ENCODE peak calls at places on chromosomes 13 and 19, in eight cellular contexts. One of them, this sample, is unnamed.
A peak's percentile ranks its signal among the peaks of the same experiment; 100 is the strongest.

GRCh38 chr19:17893766-17894165 is 22.0 kb downstream of the SLC5A5 start:
- DNase-seq in adrenal gland: no peak
- DNase-seq in tibial nerve: no peak
- DNase-seq in IMR-90: no peak
- DNase-seq in H1: no peak
- DNase-seq in right lobe of liver: no peak
- DNase-seq in upper lobe of left lung: no peak
- DNase-seq in body of pancreas: no peak
- DNase-seq in this sample: no peak

GRCh38 chr19:47495478-47496372 is 11.7 kb upstream of the KPTN start:
- DNase-seq in body of pancreas: no peak
- DNase-seq in adrenal gland: no peak
- DNase-seq in tibial nerve: no peak
- DNase-seq in upper lobe of left lung: no peak
- DNase-seq in IMR-90: no peak
- DNase-seq in right lobe of liver: no peak
- DNase-seq in H1: no peak
- DNase-seq in this sample: no peak

GRCh38 chr19:35059006-35059798 is 17.7 kb downstream of the HPN start:
- DNase-seq in right lobe of liver: peak; percentile 56
- DNase-seq in H1: no peak
- DNase-seq in tibial nerve: no peak
- DNase-seq in IMR-90: no peak
- DNase-seq in body of pancreas: no peak
- DNase-seq in adrenal gland: no peak
- DNase-seq in upper lobe of left lung: no peak
- DNase-seq in this sample: no peak

GRCh38 chr13:113411216-113412023 is 41.9 kb downstream of the ADPRHL1 start:
- DNase-seq in IMR-90: peak; percentile 99
- DNase-seq in tibial nerve: no peak
- DNase-seq in H1: no peak
- DNase-seq in adrenal gland: no peak
- DNase-seq in upper lobe of left lung: peak; percentile 47
- DNase-seq in right lobe of liver: no peak
- DNase-seq in body of pancreas: peak; percentile 46
- DNase-seq in this sample: peak; percentile 99

GRCh38 chr13:79936368-79937136 is 404.4 kb downstream of the SPRY2 start:
- DNase-seq in IMR-90: peak; percentile 100
- DNase-seq in H1: no peak
- DNase-seq in right lobe of liver: no peak
- DNase-seq in upper lobe of left lung: no peak
- DNase-seq in body of pancreas: peak; percentile 64
- DNase-seq in adrenal gland: no peak
- DNase-seq in tibial nerve: no peak
- DNase-seq in this sample: no peak

GRCh38 chr13:20714563-20715339 is 11.3 kb downstream of the IL17D start:
- DNase-seq in upper lobe of left lung: peak; percentile 46
- DNase-seq in adrenal gland: no peak
- DNase-seq in H1: no peak
- DNase-seq in right lobe of liver: peak; percentile 74
- DNase-seq in body of pancreas: peak; percentile 39
- DNase-seq in tibial nerve: peak; percentile 59
- DNase-seq in IMR-90: peak; percentile 49
- DNase-seq in this sample: peak; percentile 78

GRCh38 chr19:29672933-29673336 is 7.7 kb downstream of the PLEKHF1 start:
- DNase-seq in body of pancreas: peak; percentile 45
- DNase-seq in tibial nerve: no peak
- DNase-seq in IMR-90: no peak
- DNase-seq in upper lobe of left lung: no peak
- DNase-seq in right lobe of liver: no peak
- DNase-seq in H1: no peak
- DNase-seq in adrenal gland: no peak
- DNase-seq in this sample: no peak

GRCh38 chr13:43229506-43229905 is 206.1 kb downstream of the DNAJC15 start:
- DNase-seq in upper lobe of left lung: no peak
- DNase-seq in tibial nerve: no peak
- DNase-seq in body of pancreas: no peak
- DNase-seq in H1: no peak
- DNase-seq in IMR-90: peak; percentile 87
- DNase-seq in right lobe of liver: no peak
- DNase-seq in adrenal gland: no peak
- DNase-seq in this sample: no peak

GRCh38 chr19:43408043-43408442 is 6.6 kb upstream of the TEX101 start:
- DNase-seq in tibial nerve: no peak
- DNase-seq in right lobe of liver: no peak
- DNase-seq in H1: no peak
- DNase-seq in upper lobe of left lung: peak; percentile 80
- DNase-seq in body of pancreas: no peak
- DNase-seq in IMR-90: no peak
- DNase-seq in adrenal gland: no peak
- DNase-seq in this sample: no peak

GRCh38 chr19:53795019-53795418 is 29.1 kb downstream of the NLRP12 start:
- DNase-seq in adrenal gland: no peak
- DNase-seq in IMR-90: no peak
- DNase-seq in tibial nerve: no peak
- DNase-seq in H1: no peak
- DNase-seq in body of pancreas: no peak
- DNase-seq in right lobe of liver: no peak
- DNase-seq in upper lobe of left lung: no peak
- DNase-seq in this sample: no peak

GRCh38 chr19:2332341-2333026 is 4.0 kb downstream of the SPPL2B start:
- DNase-seq in right lobe of liver: no peak
- DNase-seq in IMR-90: no peak
- DNase-seq in upper lobe of left lung: no peak
- DNase-seq in tibial nerve: no peak
- DNase-seq in H1: no peak
- DNase-seq in body of pancreas: no peak
- DNase-seq in adrenal gland: peak; percentile 62
- DNase-seq in this sample: peak; percentile 52

GRCh38 chr19:1847684-1848398 is 442 bp downstream of the REXO1 start:
- DNase-seq in upper lobe of left lung: peak; percentile 90
- DNase-seq in IMR-90: peak; percentile 40
- DNase-seq in body of pancreas: no peak
- DNase-seq in H1: no peak
- DNase-seq in right lobe of liver: peak; percentile 67
- DNase-seq in tibial nerve: no peak
- DNase-seq in adrenal gland: no peak
- DNase-seq in this sample: no peak

GRCh38 chr13:110471156-110471832 is 90.2 kb downstream of the RAB20 start:
- DNase-seq in right lobe of liver: no peak
- DNase-seq in upper lobe of left lung: no peak
- DNase-seq in IMR-90: no peak
- DNase-seq in body of pancreas: peak; percentile 43
- DNase-seq in adrenal gland: peak; percentile 65
- DNase-seq in H1: no peak
- DNase-seq in tibial nerve: no peak
- DNase-seq in this sample: no peak

GRCh38 chr13:43686557-43686956 is 100.2 kb downstream of the ENOX1 start:
- DNase-seq in H1: no peak
- DNase-seq in upper lobe of left lung: no peak
- DNase-seq in right lobe of liver: no peak
- DNase-seq in IMR-90: peak; percentile 93
- DNase-seq in adrenal gland: peak; percentile 84
- DNase-seq in body of pancreas: peak; percentile 42
- DNase-seq in tibial nerve: no peak
- DNase-seq in this sample: peak; percentile 7

GRCh38 chr13:49789961-49790360 is 2.5 kb downstream of the KPNA3 start:
- DNase-seq in body of pancreas: no peak
- DNase-seq in H1: no peak
- DNase-seq in upper lobe of left lung: no peak
- DNase-seq in tibial nerve: no peak
- DNase-seq in right lobe of liver: no peak
- DNase-seq in IMR-90: no peak
- DNase-seq in adrenal gland: no peak
- DNase-seq in this sample: no peak

GRCh38 chr13:49791214-49791752 is 1.2 kb downstream of the KPNA3 start:
- DNase-seq in H1: no peak
- DNase-seq in right lobe of liver: no peak
- DNase-seq in upper lobe of left lung: no peak
- DNase-seq in IMR-90: peak; percentile 35
- DNase-seq in tibial nerve: no peak
- DNase-seq in adrenal gland: no peak
- DNase-seq in body of pancreas: peak; percentile 55
- DNase-seq in this sample: no peak

GRCh38 chr13:49791753-49792549 is 531 bp downstream of the KPNA3 start:
- DNase-seq in tibial nerve: no peak
- DNase-seq in body of pancreas: peak; percentile 32
- DNase-seq in H1: no peak
- DNase-seq in upper lobe of left lung: peak; percentile 93
- DNase-seq in right lobe of liver: peak; percentile 73
- DNase-seq in adrenal gland: peak; percentile 74
- DNase-seq in IMR-90: peak; percentile 36
- DNase-seq in this sample: peak; percentile 39

DNA sequence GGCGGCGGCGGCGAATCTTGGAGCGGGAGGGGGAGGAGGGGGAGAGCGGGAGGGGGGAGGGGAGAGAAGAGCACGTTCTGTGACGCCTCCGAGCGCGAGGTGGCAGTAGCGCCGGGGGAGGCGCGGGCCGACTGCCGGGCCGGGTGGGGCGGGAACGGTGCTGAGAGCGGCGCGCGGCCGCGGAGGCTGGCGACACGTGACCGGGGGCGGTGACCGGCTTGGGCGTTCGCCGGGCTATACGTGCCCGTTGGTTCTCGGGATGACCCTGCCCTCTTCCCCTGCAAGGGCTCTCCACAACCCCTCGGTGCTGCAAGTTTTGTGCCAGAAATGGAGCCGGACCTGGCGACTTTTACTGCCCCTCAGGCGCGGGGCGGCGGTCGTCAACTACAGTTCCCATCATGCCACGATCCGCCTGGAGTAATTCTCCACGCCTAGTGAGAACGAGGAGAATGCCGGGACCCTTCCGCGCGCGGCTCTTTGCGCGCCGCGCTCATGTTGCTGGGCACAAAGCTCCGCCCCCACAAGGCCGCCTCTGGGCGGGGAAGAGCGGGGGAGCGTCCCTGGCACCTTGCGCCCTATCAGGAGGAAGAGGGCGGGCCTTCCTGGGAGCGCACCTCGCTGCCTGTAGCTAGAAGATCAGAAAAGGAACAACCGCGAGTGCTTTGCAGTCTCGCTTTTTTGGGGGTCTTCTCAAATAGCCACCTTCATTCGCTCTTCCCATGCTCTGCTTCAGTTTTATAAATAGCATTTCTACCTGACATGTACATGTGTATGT is at the start of gene KPNA3:
- DNase-seq in body of pancreas: peak; percentile 97
- DNase-seq in adrenal gland: peak; percentile 98
- DNase-seq in tibial nerve: peak; percentile 91
- DNase-seq in H1: peak; percentile 81
- DNase-seq in right lobe of liver: peak; percentile 98
- DNase-seq in upper lobe of left lung: peak; percentile 99
- DNase-seq in IMR-90: peak; percentile 96
- DNase-seq in this sample: peak; percentile 93
- TF ChIP-seq POLR2A in body of pancreas: peak; percentile 84
- TF ChIP-seq POLR2A in adrenal gland: peak; percentile 63
- TF ChIP-seq POLR2A in tibial nerve: peak; percentile 51
- TF ChIP-seq POLR2A in H1: peak; percentile 94
- TF ChIP-seq POLR2A in right lobe of liver: peak; percentile 86
- TF ChIP-seq POLR2A in upper lobe of left lung: peak; percentile 85
- TF ChIP-seq POLR2A in IMR-90: no peak
- TF ChIP-seq POLR2A in this sample: peak; percentile 89

DNA sequence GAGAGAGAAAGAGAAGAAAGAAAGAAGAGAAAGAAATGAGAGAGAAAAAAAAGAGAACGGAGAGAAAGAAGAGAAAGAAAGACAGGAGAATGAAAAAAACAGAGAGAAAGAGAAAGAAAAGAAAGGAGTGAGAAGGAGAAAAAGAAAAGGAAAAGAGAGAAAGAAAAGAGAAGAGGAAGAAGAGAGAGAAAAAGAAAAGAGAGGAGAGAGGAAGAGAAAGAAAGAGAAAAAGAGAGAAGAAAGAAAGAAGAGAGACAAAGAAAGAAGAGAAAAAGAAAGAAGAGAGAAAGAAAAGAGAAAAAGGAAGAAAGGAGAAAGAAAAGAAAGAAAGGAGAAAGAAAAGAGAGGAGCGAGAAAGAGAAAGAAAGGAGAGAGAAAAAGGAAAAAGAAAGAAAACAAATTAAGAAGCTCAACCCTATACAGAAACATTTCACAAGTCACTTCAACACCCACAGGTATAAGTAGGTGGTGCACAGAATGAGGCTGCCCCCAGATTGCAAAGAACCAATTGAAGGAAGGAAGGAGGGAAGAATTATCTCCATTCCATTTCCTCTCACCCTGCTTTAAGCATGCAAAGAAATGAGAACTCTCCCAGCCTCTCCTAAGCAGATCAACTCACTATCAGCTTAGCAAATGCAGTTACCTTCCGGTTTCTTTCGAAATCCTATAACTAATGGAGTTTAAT is 98.8 kb upstream of the CACNA1A start:
- DNase-seq in tibial nerve: no peak
- DNase-seq in H1: no peak
- DNase-seq in body of pancreas: no peak
- DNase-seq in adrenal gland: no peak
- DNase-seq in upper lobe of left lung: no peak
- DNase-seq in IMR-90: no peak
- DNase-seq in right lobe of liver: no peak
- DNase-seq in this sample: no peak
- TF ChIP-seq CTCF in tibial nerve: no peak
- TF ChIP-seq CTCF in H1: no peak
- TF ChIP-seq CTCF in body of pancreas: no peak
- TF ChIP-seq CTCF in adrenal gland: no peak
- TF ChIP-seq CTCF in upper lobe of left lung: no peak
- TF ChIP-seq CTCF in IMR-90: no peak
- TF ChIP-seq CTCF in right lobe of liver: no peak
- TF ChIP-seq CTCF in this sample: no peak

DNA sequence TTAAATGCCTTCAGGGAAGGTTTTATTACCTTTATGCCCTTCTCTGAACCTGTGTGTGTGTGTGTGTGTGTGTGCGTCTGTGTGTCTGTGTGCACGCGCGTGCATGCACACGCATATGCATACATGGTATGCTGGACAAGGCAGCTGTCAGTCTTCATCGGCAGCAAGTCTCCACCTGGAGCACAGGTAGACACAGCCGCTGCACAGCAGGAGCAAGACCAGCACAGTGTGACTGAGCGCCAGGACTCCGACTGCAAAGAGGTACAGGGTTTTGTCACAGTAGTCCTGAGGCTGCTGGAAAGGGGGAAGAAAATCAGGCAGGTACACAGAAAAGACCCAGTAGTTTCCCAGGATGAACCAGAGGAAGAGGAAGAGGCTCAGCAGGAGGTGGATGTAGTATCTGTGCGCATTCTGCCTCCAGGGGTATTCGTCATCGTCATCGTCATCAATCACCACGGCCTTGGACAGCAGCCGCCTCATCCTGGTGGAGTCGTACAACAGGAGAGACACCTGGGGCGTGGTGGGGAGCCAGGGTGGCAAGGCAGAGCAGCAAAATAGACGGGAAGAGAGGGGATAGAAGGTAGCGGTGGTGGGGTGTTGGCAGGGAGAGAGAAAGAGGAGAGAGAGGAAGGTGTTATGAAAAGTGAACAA is 12.8 kb upstream of the DHRS12 start:
- DNase-seq in adrenal gland: no peak
- DNase-seq in IMR-90: no peak
- DNase-seq in H1: no peak
- DNase-seq in tibial nerve: no peak
- DNase-seq in right lobe of liver: no peak
- DNase-seq in body of pancreas: no peak
- DNase-seq in upper lobe of left lung: no peak
- DNase-seq in this sample: no peak
- H3K4me1 ChIP-seq in adrenal gland: no peaks in the 10 kb centered on the region
- H3K4me1 ChIP-seq in IMR-90: no peaks in the 10 kb centered on the region
- H3K4me1 ChIP-seq in H1: peaks cover 3% of the 10 kb centered on the region
- H3K4me1 ChIP-seq in tibial nerve: no peaks in the 10 kb centered on the region
- H3K4me1 ChIP-seq in right lobe of liver: peaks cover 3% of the 10 kb centered on the region
- H3K4me1 ChIP-seq in body of pancreas: peaks cover 15% of the 10 kb centered on the region
- H3K4me1 ChIP-seq in upper lobe of left lung: peaks cover 16% of the 10 kb centered on the region
- H3K4me1 ChIP-seq in this sample: peaks cover 16% of the 10 kb centered on the region

GRCh38 chr19:7348587-7349230 is at the start of gene ARHGEF18:
- DNase-seq in tibial nerve: no peak
- DNase-seq in H1: no peak
- DNase-seq in body of pancreas: peak; percentile 55
- DNase-seq in IMR-90: no peak
- DNase-seq in adrenal gland: no peak
- DNase-seq in right lobe of liver: peak; percentile 64
- DNase-seq in upper lobe of left lung: peak; percentile 45
- DNase-seq in this sample: no peak
- TF ChIP-seq POLR2A in tibial nerve: no peak
- TF ChIP-seq POLR2A in H1: no peak
- TF ChIP-seq POLR2A in body of pancreas: no peak
- TF ChIP-seq POLR2A in IMR-90: no peak
- TF ChIP-seq POLR2A in adrenal gland: no peak
- TF ChIP-seq POLR2A in right lobe of liver: no peak
- TF ChIP-seq POLR2A in upper lobe of left lung: no peak
- TF ChIP-seq POLR2A in this sample: no peak